ENCODE peak calls at places on chromosomes 13 and 19, in five cellular contexts. R, O, N, K and B are unnamed samples. For H3K4me1, the result is how much of the 10 kb centered on the place peaks cover.

GRCh38 chr19:5341981-5342380 is 1.4 kb upstream of the PTPRS start:
- DNase-seq in R (no peak), O (no peak), N (no peak), K (no peak), B (no peak)

GRCh38 chr19:46812898-46813569 is 24.6 kb upstream of the SLC1A5 start:
- DNase-seq in R (no peak), O (no peak), N (no peak), K (no peak), B (peak)

GRCh38 chr13:106514928-106515634 is 20.4 kb downstream of the EFNB2 start:
- DNase-seq in R (no peak), O (no peak), N (no peak), K (no peak), B (no peak)

GRCh38 chr19:39083983-39084731 is at the start of gene ACP7:
- DNase-seq in R (peak), O (no peak), N (no peak), K (no peak), B (no peak)

GRCh38 chr19:11674067-11674492 is 64.7 kb downstream of the ZNF823 start:
- DNase-seq in R (no peak), O (no peak), N (no peak), K (no peak), B (no peak)

GRCh38 chr19:17088552-17088951 is 13.0 kb downstream of the MYO9B start:
- DNase-seq in R (no peak), O (no peak), N (no peak), K (peak), B (no peak)

GRCh38 chr13:40146063-40146462 is 490.6 kb downstream of the COG6 start:
- DNase-seq in R (no peak), O (no peak), N (no peak), K (no peak), B (no peak)

GRCh38 chr13:47892374-47892773 is 108.7 kb downstream of the SUCLA2 start:
- DNase-seq in R (no peak), O (no peak), N (no peak), K (no peak), B (no peak)

GRCh38 chr19:46608581-46609345 is 7.6 kb downstream of the CALM3 start:
- DNase-seq in R (no peak), O (peak), N (peak), K (no peak), B (peak)

GRCh38 chr19:17719730-17720486 is 628 bp downstream of the MAP1S start:
- DNase-seq in R (no peak), O (peak), N (peak), K (no peak), B (no peak)

GRCh38 chr13:19836472-19836871 is 27.0 kb downstream of the ZMYM5 start:
- DNase-seq in R (no peak), O (no peak), N (no peak), K (peak), B (no peak)

GRCh38 chr13:66635526-66635925 is 594.6 kb downstream of the PCDH9 start:
- DNase-seq in R (no peak), O (no peak), N (no peak), K (peak), B (no peak)

GRCh38 chr13:100454876-100455275 is 133.7 kb downstream of the GGACT start:
- DNase-seq in R (no peak), O (no peak), N (peak), K (peak), B (no peak)

GRCh38 chr13:108769213-108770070 is 140.0 kb downstream of the MYO16 start:
- DNase-seq in R (no peak), O (no peak), N (no peak), K (no peak), B (no peak)

GRCh38 chr13:59846845-59847620 is 316.7 kb downstream of the DIAPH3 start:
- DNase-seq in R (no peak), O (no peak), N (no peak), K (no peak), B (no peak)

GRCh38 chr19:36579255-36579654 is 6.2 kb upstream of the ZNF529 start:
- DNase-seq in R (no peak), O (no peak), N (no peak), K (no peak), B (no peak)

GRCh38 chr13:42272776-42273175 is 824 bp downstream of the AKAP11 start:
- DNase-seq in R (no peak), O (no peak), N (no peak), K (no peak), B (no peak)

GRCh38 chr13:42276683-42277082 is 4.7 kb downstream of the AKAP11 start:
- DNase-seq in R (no peak), O (no peak), N (no peak), K (no peak), B (no peak)

GRCh38 chr13:42275506-42275905 is 3.6 kb downstream of the AKAP11 start:
- DNase-seq in R (no peak), O (no peak), N (no peak), K (no peak), B (no peak)

GRCh38 chr13:42274386-42275097 is 2.6 kb downstream of the AKAP11 start:
- DNase-seq in R (no peak), O (no peak), N (no peak), K (no peak), B (no peak)

DNA sequence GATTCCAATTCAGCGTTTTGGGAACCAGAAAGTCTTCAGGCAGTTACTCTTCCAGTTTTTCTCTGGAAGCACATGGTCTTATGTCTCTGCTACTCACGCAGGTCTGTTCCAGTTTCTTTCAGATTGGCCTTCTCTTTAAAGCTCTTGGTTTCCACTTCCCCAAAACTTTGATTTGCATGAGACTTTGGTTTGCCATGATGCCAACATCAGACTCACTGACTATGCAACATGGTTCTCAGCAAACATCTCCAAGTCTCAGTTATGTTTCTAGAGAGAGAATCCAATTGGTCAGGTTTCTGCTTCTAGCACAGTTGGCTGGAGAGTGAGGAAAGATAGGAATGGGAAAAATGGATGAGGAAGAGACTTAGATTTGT is 3.1 kb downstream of the AKAP11 start:
- DNase-seq in R (no peak), O (no peak), N (no peak), K (no peak), B (no peak)
- H3K27ac ChIP-seq in R (no peak), O (peak), N (no peak), K (no peak), B (no peak)

GRCh38 chr19:41334793-41335192 is 18.9 kb downstream of the TGFB1 start:
- DNase-seq in R (no peak), O (no peak), N (no peak), K (no peak), B (no peak)
- H3K4me3 ChIP-seq in R (no peak), O (no peak), N (no peak), K (no peak), B (no peak)

GRCh38 chr19:3378352-3379146 is 12.2 kb downstream of the NFIC start:
- DNase-seq in R (no peak), O (no peak), N (no peak), K (no peak), B (no peak)

GRCh38 chr19:3382460-3383100 is 16.2 kb downstream of the NFIC start:
- DNase-seq in R (no peak), O (no peak), N (no peak), K (no peak), B (no peak)

GRCh38 chr19:3381701-3382372 is 15.5 kb downstream of the NFIC start:
- DNase-seq in R (no peak), O (no peak), N (no peak), K (no peak), B (no peak)

GRCh38 chr19:3383121-3383722 is 16.8 kb downstream of the NFIC start:
- DNase-seq in R (no peak), O (no peak), N (peak), K (no peak), B (no peak)

GRCh38 chr19:3380829-3381228 is 14.4 kb downstream of the NFIC start:
- DNase-seq in R (no peak), O (no peak), N (no peak), K (no peak), B (no peak)
- H3K4me1 ChIP-seq in R (under half), O (under half), N (under half), K (under half), B (under half)

DNA sequence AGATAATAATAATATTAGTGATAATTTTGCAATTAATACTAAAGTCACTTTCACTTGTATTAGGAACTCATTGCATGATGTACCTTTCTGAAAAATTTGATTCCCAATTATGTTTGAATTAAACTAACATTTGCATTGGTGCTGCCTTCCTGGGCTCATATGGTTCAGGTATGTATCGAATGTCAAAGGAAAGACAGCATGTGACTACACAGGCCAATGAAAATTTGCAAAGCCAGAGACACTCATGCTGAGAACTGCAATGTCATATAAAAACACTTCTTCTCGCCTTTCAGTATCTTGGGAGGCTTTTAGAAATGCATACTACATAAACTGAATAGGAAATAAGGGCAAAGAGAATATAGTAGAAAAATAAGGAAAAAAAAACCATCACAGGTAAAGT is 44.3 kb downstream of the RAP2A start:
- DNase-seq in R (no peak), O (no peak), N (no peak), K (no peak), B (no peak)
- H3K27ac ChIP-seq in R (no peak), O (no peak), N (no peak), K (no peak), B (no peak)

DNA sequence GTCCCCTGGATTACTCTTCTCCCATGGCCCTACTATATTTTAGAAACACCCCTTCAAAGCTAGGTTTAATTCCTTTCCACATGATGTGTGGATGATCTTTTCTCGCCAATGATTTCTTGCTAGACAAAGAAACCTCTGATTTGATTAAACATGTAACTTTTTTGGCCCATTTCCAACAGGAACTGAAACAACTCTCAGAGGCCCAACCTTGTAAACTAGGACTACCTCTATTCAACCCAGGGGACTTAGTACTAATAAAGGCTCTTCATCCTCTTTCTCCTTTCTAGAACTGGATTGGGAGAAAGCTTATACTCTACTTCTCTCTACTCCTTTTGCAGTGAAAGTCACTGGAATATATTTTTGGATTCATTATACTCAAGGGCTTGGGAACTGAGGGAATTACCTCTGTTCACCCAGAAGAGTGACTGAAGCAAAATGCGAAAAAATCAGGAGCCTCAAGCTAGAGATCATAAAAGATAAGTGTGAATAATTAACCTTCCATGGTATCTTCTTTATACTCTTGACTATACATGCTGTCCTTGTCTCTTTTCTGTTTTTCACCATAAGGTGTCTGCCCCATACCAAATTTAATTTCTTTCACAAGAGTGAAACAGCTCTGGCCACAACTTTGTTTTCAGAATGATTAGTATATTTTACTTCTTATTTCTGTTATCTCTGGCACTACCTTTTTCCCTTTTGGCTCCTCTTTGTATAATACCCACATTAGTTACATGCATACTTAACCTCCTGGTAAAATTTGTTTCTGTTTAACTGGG is 977.6 kb downstream of the SLITRK5 start:
- DNase-seq in R (no peak), O (no peak), N (no peak), K (no peak), B (no peak)
- H3K4me3 ChIP-seq in R (no peak), O (no peak), N (no peak), K (no peak), B (no peak)

GRCh38 chr19:14003279-14004051 is 2.7 kb downstream of the RFX1 start:
- DNase-seq in R (no peak), O (peak), N (no peak), K (no peak), B (peak)

GRCh38 chr19:14006085-14006765 is at the start of gene RFX1:
- DNase-seq in R (peak), O (peak), N (peak), K (peak), B (peak)

GRCh38 chr19:14006766-14007562 is 844 bp upstream of the RFX1 start:
- DNase-seq in R (no peak), O (peak), N (no peak), K (no peak), B (peak)

GRCh38 chr19:14004619-14005380 is 1.3 kb downstream of the RFX1 start:
- DNase-seq in R (no peak), O (peak), N (peak), K (no peak), B (peak)

DNA sequence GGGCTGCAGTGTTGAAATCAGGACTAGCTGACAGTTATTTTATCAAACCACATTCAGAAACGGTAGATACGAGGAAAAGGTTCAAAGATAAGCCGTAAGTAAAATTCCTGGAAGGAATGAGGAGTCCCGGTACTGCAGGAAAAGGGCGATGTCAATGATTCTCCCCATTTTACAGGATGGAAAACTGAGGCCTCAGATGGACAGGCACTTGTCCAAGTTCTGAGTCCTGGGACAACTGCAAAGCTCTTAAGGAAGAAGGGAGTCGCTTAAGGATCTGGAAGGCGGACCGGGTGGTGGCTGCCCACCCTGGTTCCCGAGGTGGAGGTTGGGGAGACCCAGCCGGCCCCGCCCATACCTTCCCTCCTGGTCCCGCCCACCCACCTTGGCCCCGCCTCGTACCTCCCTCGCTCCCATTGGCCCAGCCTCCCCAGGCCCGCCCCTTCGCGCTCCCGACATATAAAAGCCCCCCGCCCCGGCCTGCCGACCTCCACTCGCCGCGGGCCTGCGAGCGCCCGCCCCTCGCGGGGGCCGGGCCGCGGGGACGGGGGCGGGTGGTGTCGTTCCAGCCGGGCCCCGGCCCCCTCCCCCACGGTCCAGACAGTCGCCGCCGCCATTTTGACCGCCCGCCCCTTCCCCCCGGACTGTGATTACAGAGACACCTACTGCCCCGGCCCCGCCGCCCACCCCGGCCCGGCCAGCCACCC is 587 bp downstream of the RFX1 start:
- DNase-seq in R (peak), O (peak), N (peak), K (peak), B (peak)
- H3K4me1 ChIP-seq in R (under half), O (under half), N (under half), K (under half), B (under half)

DNA sequence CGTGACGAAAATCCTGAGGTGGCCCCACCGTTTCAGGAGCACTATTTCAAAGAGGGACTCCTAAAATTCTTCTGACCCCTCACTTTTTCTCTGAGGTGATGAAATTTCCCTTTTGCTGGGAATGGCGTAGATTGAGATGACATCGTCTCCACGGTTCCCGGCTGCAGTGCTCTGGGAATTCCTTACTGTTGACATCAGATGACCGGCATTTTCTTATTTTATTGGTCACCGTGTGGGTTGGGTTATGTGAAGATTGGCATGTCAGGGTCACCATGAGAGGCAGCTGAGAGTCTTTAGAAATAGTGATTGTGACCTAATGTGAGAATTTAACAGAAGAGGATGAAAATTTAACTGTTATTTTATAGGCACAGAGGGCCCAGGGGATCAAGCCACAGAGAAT is 356.7 kb downstream of the FGF9 start:
- DNase-seq in R (no peak), O (no peak), N (no peak), K (no peak), B (no peak)
- H3K27ac ChIP-seq in R (no peak), O (no peak), N (no peak), K (no peak), B (no peak)

GRCh38 chr19:54206030-54206830 is 5.6 kb downstream of the RPS9 start:
- DNase-seq in R (no peak), O (no peak), N (no peak), K (no peak), B (no peak)

GRCh38 chr19:54208784-54209057 is 8.1 kb downstream of the RPS9 start:
- DNase-seq in R (no peak), O (no peak), N (no peak), K (no peak), B (no peak)

GRCh38 chr19:54204767-54205468 is 4.3 kb downstream of the RPS9 start:
- DNase-seq in R (no peak), O (no peak), N (no peak), K (no peak), B (no peak)

GRCh38 chr19:54207908-54208783 is 7.5 kb downstream of the RPS9 start:
- DNase-seq in R (no peak), O (peak), N (peak), K (peak), B (peak)

DNA sequence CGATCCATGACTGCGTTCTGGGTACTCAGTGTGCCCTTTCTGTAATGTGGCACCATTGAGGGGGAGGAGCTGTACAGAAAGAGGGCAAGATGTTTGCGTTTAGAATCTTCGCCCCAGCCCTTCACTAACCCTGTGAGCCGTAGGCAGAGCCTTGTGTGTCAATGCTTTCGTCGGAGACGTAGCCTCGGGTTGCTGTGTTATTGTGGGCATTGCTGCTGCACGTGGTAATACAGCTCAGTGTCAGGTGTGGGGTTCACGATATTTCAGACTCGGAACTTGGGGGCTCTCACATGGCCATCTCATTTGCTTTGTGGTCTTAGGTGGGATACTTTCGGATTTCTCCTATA is 6.1 kb downstream of the RPS9 start:
- DNase-seq in R (no peak), O (no peak), N (no peak), K (no peak), B (peak)
- H3K4me3 ChIP-seq in R (no peak), O (peak), N (peak), K (no peak), B (no peak)

GRCh38 chr13:71870036-71870435 is 3.0 kb upstream of the DACH1 start:
- DNase-seq in R (no peak), O (no peak), N (no peak), K (no peak), B (no peak)

GRCh38 chr13:71869274-71869673 is 2.3 kb upstream of the DACH1 start:
- DNase-seq in R (no peak), O (no peak), N (no peak), K (no peak), B (no peak)

GRCh38 chr13:71873418-71874276 is 6.6 kb upstream of the DACH1 start:
- DNase-seq in R (no peak), O (no peak), N (no peak), K (no peak), B (no peak)

GRCh38 chr13:71871180-71871754 is 4.3 kb upstream of the DACH1 start:
- DNase-seq in R (no peak), O (no peak), N (no peak), K (no peak), B (no peak)

DNA sequence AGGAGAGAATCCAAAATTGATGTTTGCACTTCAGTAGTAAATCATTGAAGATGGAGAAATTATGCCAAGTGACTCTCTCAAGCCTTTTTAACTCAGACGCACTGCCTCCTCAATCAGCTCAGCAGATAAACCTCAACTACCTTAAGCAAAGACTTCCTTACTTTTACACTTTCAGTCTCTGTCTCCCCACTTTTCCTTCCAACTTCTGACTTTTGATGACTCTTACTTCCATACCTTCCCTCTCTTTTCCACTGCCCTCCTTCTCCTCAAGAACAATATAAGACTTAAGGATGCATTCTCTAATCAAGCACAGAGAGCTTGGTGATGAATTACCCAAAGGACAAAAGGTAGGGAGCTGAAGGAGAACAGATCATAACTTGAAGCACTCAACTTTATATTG is 4.8 kb upstream of the DACH1 start:
- DNase-seq in R (no peak), O (no peak), N (no peak), K (no peak), B (no peak)
- H3K4me1 ChIP-seq in R (under half), O (under half), N (under half), K (under half), B (under half)

DNA sequence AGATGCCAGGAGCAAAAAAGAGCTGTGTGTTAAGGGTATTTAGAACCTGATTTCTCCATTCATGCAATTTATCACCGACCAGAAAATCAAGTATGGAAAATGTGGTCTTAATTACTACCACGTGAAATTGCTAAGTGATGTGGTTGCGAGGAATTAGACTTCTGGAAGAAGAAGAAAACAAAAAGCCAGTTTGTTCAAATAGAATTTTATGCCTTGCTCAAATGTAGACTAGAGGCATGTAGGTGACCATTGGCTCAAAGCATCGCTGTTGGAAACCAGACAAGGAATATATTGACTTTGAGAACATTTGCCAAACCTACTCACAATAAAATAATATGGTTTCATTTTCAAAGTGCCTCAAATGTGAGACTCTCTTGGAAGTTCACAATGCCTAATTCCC is 57.3 kb upstream of the LRCH1 start:
- DNase-seq in R (no peak), O (no peak), N (no peak), K (no peak), B (no peak)
- H3K27ac ChIP-seq in R (no peak), O (no peak), N (no peak), K (no peak), B (peak)